ENCODE peak calls at places on chromosomes 16 and 17, in seven cellular contexts. C, X, L, R, B, V and A are unnamed samples.

GRCh38 chr16:72203401-72203800 is 31.4 kb upstream of the PMFBP1 start:
- ATAC-seq in C (no peak), X (peak; percentile 59), L (peak; percentile 62), R (peak; percentile 10), B (no peak), V (no peak), A (peak; percentile 54)

GRCh38 chr17:80861892-80862291 is 129.7 kb upstream of the CHMP6 start:
- ATAC-seq in C (no peak), X (no peak), L (peak; percentile 75), R (no peak), B (no peak), V (peak; percentile 73), A (peak; percentile 28)

GRCh38 chr17:46823657-46824056 is 5.2 kb upstream of the WNT3 start:
- ATAC-seq in C (no peak), X (no peak), L (no peak), R (no peak), B (no peak), V (no peak), A (no peak)

GRCh38 chr16:72094266-72094610 is 591 bp downstream of the DHX38 start:
- ATAC-seq in C (peak; percentile 5), X (peak; percentile 2), L (no peak), R (peak; percentile 6), B (peak; percentile 1), V (peak; percentile 23), A (no peak)

GRCh38 chr17:64406321-64407200 is 15.9 kb upstream of the PECAM1 start:
- ATAC-seq in C (no peak), X (no peak), L (peak; percentile 36), R (peak; percentile 45), B (no peak), V (peak; percentile 32), A (no peak)

GRCh38 chr17:82851381-82851780 is 11.6 kb upstream of the ZNF750 start:
- ATAC-seq in C (no peak), X (no peak), L (no peak), R (no peak), B (no peak), V (no peak), A (no peak)

GRCh38 chr17:50370052-50370451 is 2.9 kb downstream of the MRPL27 start:
- ATAC-seq in C (no peak), X (no peak), L (no peak), R (no peak), B (no peak), V (no peak), A (no peak)

GRCh38 chr17:65312718-65313382 is 175.7 kb downstream of the RGS9 start:
- ATAC-seq in C (no peak), X (peak; percentile 30), L (no peak), R (peak; percentile 36), B (no peak), V (no peak), A (no peak)

GRCh38 chr16:53911506-53911905 is 207.6 kb downstream of the FTO start:
- ATAC-seq in C (no peak), X (no peak), L (peak; percentile 31), R (no peak), B (no peak), V (peak; percentile 25), A (no peak)

GRCh38 chr16:14420721-14421488 is 209.2 kb downstream of the PARN start:
- ATAC-seq in C (no peak), X (peak; percentile 33), L (no peak), R (no peak), B (no peak), V (no peak), A (no peak)

GRCh38 chr17:56545930-56546329 is 47.6 kb upstream of the NOG start:
- ATAC-seq in C (no peak), X (no peak), L (no peak), R (no peak), B (no peak), V (no peak), A (no peak)

GRCh38 chr17:31517524-31517923 is 126.0 kb downstream of the RAB11FIP4 start:
- ATAC-seq in C (no peak), X (no peak), L (no peak), R (peak; percentile 42), B (no peak), V (peak; percentile 78), A (no peak)

GRCh38 chr17:51365090-51365489 is 104.7 kb downstream of the UTP18 start:
- ATAC-seq in C (no peak), X (no peak), L (no peak), R (no peak), B (no peak), V (no peak), A (no peak)

GRCh38 chr17:8175795-8176196 is 384 bp downstream of the TMEM107 start:
- ATAC-seq in C (no peak), X (peak; percentile 3), L (no peak), R (peak; percentile 7), B (no peak), V (peak; percentile 33), A (peak; percentile 2)

GRCh38 chr17:29154516-29155234 is 25.5 kb downstream of the MYO18A start:
- ATAC-seq in C (no peak), X (peak; percentile 9), L (peak; percentile 72), R (peak; percentile 35), B (no peak), V (no peak), A (no peak)

GRCh38 chr16:50123417-50123816 is 29.7 kb upstream of the TENT4B start:
- ATAC-seq in C (no peak), X (no peak), L (no peak), R (no peak), B (no peak), V (no peak), A (no peak)

GRCh38 chr17:58693208-58693607 is 806 bp downstream of the RAD51C start:
- ATAC-seq in C (no peak), X (no peak), L (no peak), R (no peak), B (no peak), V (no peak), A (no peak)

DNA sequence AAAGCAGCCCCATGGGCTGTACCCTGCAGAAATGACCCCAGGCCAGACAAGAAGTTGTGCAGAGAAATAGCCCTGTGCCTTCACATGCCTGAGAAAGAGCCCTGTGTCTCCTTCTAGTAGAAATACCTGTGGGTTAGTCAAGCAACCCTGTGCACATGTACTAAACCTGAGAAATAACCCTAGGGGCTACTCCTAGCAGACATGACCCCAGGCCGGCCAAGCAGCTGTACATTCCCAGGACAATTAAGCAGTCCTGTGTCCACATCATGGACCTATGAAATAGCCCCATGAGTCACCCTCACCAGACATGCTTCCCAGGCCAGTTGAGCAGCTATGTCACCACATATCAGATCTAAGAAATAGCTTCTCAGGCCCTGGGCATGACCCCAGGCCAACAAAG is 519.7 kb upstream of the CA10 start:
- ATAC-seq in C (no peak), X (no peak), L (no peak), R (no peak), B (no peak), V (no peak), A (no peak)
- H3K9me3 ChIP-seq in C (no peaks in the 10 kb centered on the region), X (peaks cover 35% of the 10 kb centered on the region), L (peaks cover 21% of the 10 kb centered on the region), R (peaks cover 6% of the 10 kb centered on the region), B (no peaks in the 10 kb centered on the region), V (peaks cover 4% of the 10 kb centered on the region), A (no peaks in the 10 kb centered on the region)

GRCh38 chr16:12096828-12097522 is 120.4 kb downstream of the SNX29 start:
- ATAC-seq in C (no peak), X (no peak), L (no peak), R (peak; percentile 4), B (no peak), V (no peak), A (no peak)

GRCh38 chr16:12100124-12100647 is 123.7 kb downstream of the SNX29 start:
- ATAC-seq in C (no peak), X (no peak), L (no peak), R (no peak), B (no peak), V (no peak), A (no peak)

GRCh38 chr16:12099451-12100123 is 123.1 kb downstream of the SNX29 start:
- ATAC-seq in C (no peak), X (no peak), L (no peak), R (no peak), B (no peak), V (peak; percentile 22), A (no peak)

GRCh38 chr16:12097523-12098428 is 121.2 kb downstream of the SNX29 start:
- ATAC-seq in C (no peak), X (peak; percentile 45), L (no peak), R (peak; percentile 50), B (no peak), V (no peak), A (peak; percentile 39)

GRCh38 chr16:12098429-12099310 is 122.1 kb downstream of the SNX29 start:
- ATAC-seq in C (no peak), X (no peak), L (no peak), R (no peak), B (no peak), V (no peak), A (no peak)
- H3K4me3 ChIP-seq in C (no peak overlapping the region), X (no peak overlapping the region), L (no peak overlapping the region), R (no peak overlapping the region), B (no peak overlapping the region), V (no peak overlapping the region), A (no peak overlapping the region)

GRCh38 chr16:35325936-35326335 is 1866.5 kb downstream of the TP53TG3F start:
- ATAC-seq in C (no peak), X (no peak), L (no peak), R (no peak), B (no peak), V (no peak), A (no peak)
- H3K9me3 ChIP-seq in C (no peaks in the 10 kb centered on the region), X (peaks cover 8% of the 10 kb centered on the region), L (peaks cover 4% of the 10 kb centered on the region), R (peaks cover 59% of the 10 kb centered on the region), B (no peaks in the 10 kb centered on the region), V (no peaks in the 10 kb centered on the region), A (no peaks in the 10 kb centered on the region)

GRCh38 chr17:42459256-42459982 is 741 bp downstream of the ATP6V0A1 start:
- ATAC-seq in C (peak; percentile 30), X (peak; percentile 60), L (no peak), R (peak; percentile 67), B (no peak), V (peak; percentile 77), A (peak; percentile 52)

GRCh38 chr17:42459983-42460300 is 1.3 kb downstream of the ATP6V0A1 start:
- ATAC-seq in C (peak; percentile 17), X (peak; percentile 16), L (peak; percentile 43), R (peak; percentile 5), B (no peak), V (peak; percentile 24), A (peak; percentile 17)

GRCh38 chr17:42458497-42459255 is at the start of gene ATP6V0A1:
- ATAC-seq in C (peak; percentile 99), X (peak; percentile 96), L (peak; percentile 93), R (peak; percentile 98), B (peak; percentile 93), V (peak; percentile 96), A (peak; percentile 95)

GRCh38 chr17:42456223-42457106 is 2.2 kb upstream of the ATP6V0A1 start:
- ATAC-seq in C (no peak), X (peak; percentile 15), L (peak; percentile 56), R (no peak), B (no peak), V (no peak), A (no peak)

DNA sequence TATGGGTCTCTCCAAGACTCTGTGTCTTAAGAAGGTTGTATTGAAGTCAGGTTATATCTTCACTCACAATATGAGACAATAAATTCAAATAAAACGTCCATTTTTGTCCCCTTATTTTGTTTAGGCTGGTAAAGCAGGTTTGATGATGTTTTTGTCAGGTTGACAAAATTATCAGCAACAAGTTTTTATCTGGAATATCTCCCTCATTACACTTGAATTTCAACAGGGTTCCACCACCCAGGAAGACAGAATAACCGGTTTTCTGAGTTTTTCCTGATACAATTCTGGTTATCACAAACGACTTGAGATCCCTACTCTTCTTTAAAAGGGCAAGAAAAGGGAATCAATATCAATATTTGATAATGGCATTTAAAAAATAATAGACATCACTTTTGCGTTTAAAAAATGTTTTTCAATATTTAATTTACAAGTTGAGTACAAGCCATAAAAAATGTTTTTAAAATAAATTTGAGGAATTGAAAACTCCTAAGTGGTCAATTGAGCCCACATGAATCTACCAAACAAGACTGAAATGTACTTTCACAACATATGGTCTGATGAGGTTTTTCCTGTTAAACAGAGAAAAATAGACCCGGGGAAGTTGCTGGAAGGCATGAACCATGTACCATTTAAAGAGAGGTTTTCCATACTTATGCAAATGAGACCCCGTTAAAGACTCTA is 1.4 kb upstream of the ATP6V0A1 start:
- ATAC-seq in C (no peak), X (no peak), L (no peak), R (no peak), B (no peak), V (no peak), A (no peak)
- H3K4me3 ChIP-seq in C (no peak overlapping the region), X (no peak overlapping the region), L (peak overlapping the region; percentile 29), R (no peak overlapping the region), B (no peak overlapping the region), V (no peak overlapping the region), A (no peak overlapping the region)